ENCODE peak calls at places on chromosomes 2 and 18, in four cellular contexts. X is thyroid gland, W is transverse colon, Y is OCI-LY7. R is an unnamed sample. For H3K4me1, the result is how much of the 10 kb centered on the place peaks cover.

GRCh38 chr18:68725341-68725740 is 10.4 kb upstream of the TMX3 start:
- DNase-seq in X (no peak), W (no peak), Y (no peak), R (no peak)

GRCh38 chr2:199100326-199101110 is 357.2 kb downstream of the SATB2 start:
- DNase-seq in X (no peak), W (no peak), Y (no peak), R (no peak)

GRCh38 chr18:23183356-23184150 is 48.3 kb downstream of the CABLES1 start:
- DNase-seq in X (no peak), W (no peak), Y (no peak), R (no peak)

GRCh38 chr2:9205963-9206948 is at the start of gene ASAP2:
- DNase-seq in X (peak), W (peak), Y (peak), R (no peak)

GRCh38 chr2:101823347-101823791 is 125.9 kb downstream of the MAP4K4 start:
- DNase-seq in X (peak), W (peak), Y (peak), R (peak)

GRCh38 chr18:2617974-2618373 is 37.6 kb upstream of the SMCHD1 start:
- DNase-seq in X (no peak), W (no peak), Y (no peak), R (no peak)

GRCh38 chr2:29389686-29390085 is 274.5 kb downstream of the CLIP4 start:
- DNase-seq in X (no peak), W (no peak), Y (no peak), R (no peak)

GRCh38 chr2:75317316-75317715 is 118.0 kb upstream of the TACR1 start:
- DNase-seq in X (no peak), W (no peak), Y (no peak), R (no peak)

GRCh38 chr18:26190506-26190905 is 35.7 kb upstream of the TAF4B start:
- DNase-seq in X (peak), W (peak), Y (peak), R (no peak)

GRCh38 chr18:8844721-8845148 is 139.4 kb downstream of the MTCL1 start:
- DNase-seq in X (no peak), W (no peak), Y (no peak), R (no peak)

GRCh38 chr2:121884515-121884915 is 129.1 kb downstream of the TSN start:
- DNase-seq in X (no peak), W (no peak), Y (no peak), R (no peak)

GRCh38 chr2:18426174-18426573 is 134.3 kb downstream of the RDH14 start:
- DNase-seq in X (no peak), W (no peak), Y (no peak), R (no peak)

GRCh38 chr2:5465859-5466258 is 226.3 kb upstream of the SOX11 start:
- DNase-seq in X (peak), W (no peak), Y (no peak), R (no peak)

GRCh38 chr2:211479496-211480150 is 923.2 kb downstream of the CPS1 start:
- DNase-seq in X (no peak), W (no peak), Y (no peak), R (no peak)

GRCh38 chr2:232439758-232440135 is 16.2 kb upstream of the ALPI start:
- DNase-seq in X (no peak), W (no peak), Y (no peak), R (no peak)

GRCh38 chr2:60400462-60400861 is 153.0 kb downstream of the BCL11A start:
- DNase-seq in X (no peak), W (no peak), Y (no peak), R (no peak)
- H3K27ac ChIP-seq in X (no peak), W (no peak), Y (no peak), R (no peak)

GRCh38 chr2:44946681-44947360 is 5.3 kb downstream of the SIX3 start:
- DNase-seq in X (no peak), W (no peak), Y (no peak), R (no peak)
- H3K4me1 ChIP-seq in X (under half), W (under half), Y (under half), R (under half)

GRCh38 chr2:241843321-241844065 is 15.2 kb downstream of the PDCD1 start:
- DNase-seq in X (no peak), W (no peak), Y (no peak), R (peak)
- H3K27ac ChIP-seq in X (peak), W (peak), Y (no peak), R (peak)

DNA sequence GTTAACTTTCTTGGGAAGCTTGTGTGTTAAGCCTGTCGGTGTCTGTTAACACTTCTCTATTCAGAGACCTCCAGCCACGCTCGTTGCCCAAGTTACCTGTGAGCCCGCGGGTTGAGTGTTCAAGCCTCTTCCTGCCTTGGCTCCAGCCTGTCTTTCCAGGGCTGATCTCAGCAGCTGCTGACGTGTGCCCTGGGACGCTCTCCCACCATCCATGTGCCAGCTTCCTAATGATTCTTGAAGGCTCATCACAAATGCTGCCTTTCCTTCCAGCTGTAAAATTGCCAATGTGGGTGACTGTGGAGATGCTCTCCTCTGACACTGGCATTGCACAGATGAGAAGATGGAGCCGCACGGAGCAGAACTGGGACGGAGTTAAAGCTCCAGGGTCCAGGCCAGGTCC is 6.1 kb downstream of the RNF144A start:
- DNase-seq in X (no peak), W (no peak), Y (no peak), R (no peak)
- H3K4me1 ChIP-seq in X (under half), W (under half), Y (under half), R (half or more)

GRCh38 chr18:47172476-47172875 is 3.7 kb downstream of the IER3IP1 start:
- DNase-seq in X (no peak), W (no peak), Y (no peak), R (no peak)

GRCh38 chr18:47175283-47175894 is 775 bp downstream of the IER3IP1 start:
- DNase-seq in X (peak), W (peak), Y (no peak), R (no peak)

GRCh38 chr18:47175895-47176575 is at the start of gene IER3IP1:
- DNase-seq in X (peak), W (peak), Y (peak), R (peak)

GRCh38 chr18:47168913-47169312 is 7.3 kb downstream of the IER3IP1 start:
- DNase-seq in X (no peak), W (no peak), Y (no peak), R (no peak)

GRCh38 chr18:47174545-47175116 is 1.5 kb downstream of the IER3IP1 start:
- DNase-seq in X (no peak), W (no peak), Y (no peak), R (no peak)
- H3K27ac ChIP-seq in X (no peak), W (peak), Y (no peak), R (no peak)

GRCh38 chr2:37657471-37657870 is 14.0 kb downstream of the CDC42EP3 start:
- DNase-seq in X (no peak), W (no peak), Y (no peak), R (no peak)

GRCh38 chr2:37658682-37659081 is 12.8 kb downstream of the CDC42EP3 start:
- DNase-seq in X (no peak), W (no peak), Y (no peak), R (no peak)

GRCh38 chr2:37654932-37655331 is 16.5 kb downstream of the CDC42EP3 start:
- DNase-seq in X (no peak), W (no peak), Y (peak), R (peak)

GRCh38 chr2:37655442-37655841 is 16.0 kb downstream of the CDC42EP3 start:
- DNase-seq in X (no peak), W (no peak), Y (no peak), R (no peak)

GRCh38 chr2:37656512-37657423 is 14.7 kb downstream of the CDC42EP3 start:
- DNase-seq in X (no peak), W (no peak), Y (peak), R (peak)
- H3K4me1 ChIP-seq in X (under half), W (half or more), Y (half or more), R (half or more)

DNA sequence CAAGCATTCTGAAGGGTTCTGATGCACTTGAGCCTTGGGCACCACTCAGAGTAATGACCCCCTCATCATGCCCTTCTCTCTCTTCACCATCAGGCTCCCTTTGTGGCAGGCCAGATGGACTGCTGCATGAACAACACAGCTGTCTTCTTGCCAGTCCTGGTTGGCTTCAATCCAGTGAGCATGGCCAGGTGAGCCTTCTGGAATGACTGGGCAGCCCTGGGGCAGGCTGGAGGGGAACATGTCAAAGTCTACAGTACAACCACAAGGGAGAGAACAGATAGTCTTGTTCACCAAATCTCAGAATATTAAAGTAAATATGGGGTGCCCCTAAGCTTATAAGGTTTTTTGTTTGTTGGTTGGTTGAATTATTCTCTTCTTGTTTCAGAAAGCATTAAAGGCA is 4.4 kb downstream of the GCKR start:
- DNase-seq in X (peak), W (no peak), Y (no peak), R (no peak)
- H3K27ac ChIP-seq in X (no peak), W (no peak), Y (no peak), R (no peak)

DNA sequence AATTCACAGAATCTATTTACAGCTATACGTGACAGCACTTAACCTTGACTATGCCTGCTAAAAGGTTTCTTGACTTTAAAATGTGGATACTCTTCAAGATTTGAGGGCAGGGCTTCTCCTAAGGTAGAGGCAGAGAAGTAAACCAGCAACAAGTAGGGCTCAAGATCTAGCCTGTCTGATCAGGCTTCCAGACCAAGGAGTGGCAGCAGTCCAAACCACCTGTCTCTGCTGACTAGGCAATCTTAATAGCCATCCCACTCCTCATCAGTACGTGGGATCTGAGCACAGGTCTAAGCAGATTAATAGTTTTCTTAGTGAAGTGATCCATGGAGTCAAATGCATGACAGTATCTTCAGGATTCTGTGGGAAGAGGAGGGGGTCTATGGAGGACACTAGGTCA is 100.4 kb downstream of the GPD2 start:
- DNase-seq in X (peak), W (no peak), Y (no peak), R (no peak)
- H3K4me1 ChIP-seq in X (under half), W (under half), Y (under half), R (under half)

DNA sequence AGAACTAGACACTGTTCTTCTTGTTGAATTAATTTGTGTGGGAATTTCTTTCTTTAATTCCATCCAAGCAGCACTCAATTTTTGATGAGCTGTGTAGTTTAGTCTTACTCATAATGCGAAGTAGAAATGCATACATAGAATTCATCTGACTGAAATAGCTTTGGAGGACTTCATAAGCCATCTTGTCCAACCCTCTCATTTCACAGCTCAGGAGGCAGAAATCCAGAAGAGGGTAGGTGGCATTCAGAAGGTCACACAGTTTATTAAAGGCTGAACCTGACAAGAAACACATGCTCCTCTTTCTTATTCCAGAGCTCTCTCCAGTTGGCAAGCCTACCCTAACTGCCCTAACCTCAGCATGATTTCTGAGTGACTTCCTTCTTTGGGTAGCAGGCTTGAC is 169.2 kb upstream of the NOSTRIN start:
- DNase-seq in X (no peak), W (no peak), Y (no peak), R (no peak)
- H3K27ac ChIP-seq in X (peak), W (peak), Y (no peak), R (no peak)